ENCODE peak calls at places on chromosomes 6 and 20, in six cellular contexts. Y is body of pancreas; A is effector memory CD4-positive, alpha-beta T cell; L is DND-41; P is heart right ventricle; X is right lobe of liver. I is an unnamed sample.

GRCh38 chr6:44247338-44248302 is 719 bp downstream of the HSP90AB1 start:
- DNase-seq in Y (peak; percentile 87), A (peak; percentile 80), L (peak; percentile 77), P (peak; percentile 82), X (peak; percentile 83), I (peak; percentile 86)

GRCh38 chr6:168102093-168102985 is 23.3 kb upstream of the FRMD1 start:
- DNase-seq in Y (peak; percentile 77), A (no peak), L (no peak), P (no peak), X (peak; percentile 33), I (no peak)

GRCh38 chr6:220312-220711 is 72.0 kb upstream of the DUSP22 start:
- DNase-seq in Y (no peak), A (no peak), L (no peak), P (no peak), X (no peak), I (no peak)

GRCh38 chr20:62791301-62792181 is 4.7 kb upstream of the MRGBP start:
- DNase-seq in Y (peak; percentile 81), A (peak; percentile 54), L (peak; percentile 87), P (peak; percentile 84), X (peak; percentile 80), I (peak; percentile 55)

GRCh38 chr6:18022398-18023231 is 35.2 kb upstream of the KIF13A start:
- DNase-seq in Y (no peak), A (no peak), L (no peak), P (no peak), X (no peak), I (no peak)

GRCh38 chr6:109050012-109050411 is 44.6 kb downstream of the SESN1 start:
- DNase-seq in Y (no peak), A (no peak), L (no peak), P (no peak), X (no peak), I (no peak)

GRCh38 chr6:113120577-113121285 is 736.4 kb upstream of the MARCKS start:
- DNase-seq in Y (no peak), A (no peak), L (no peak), P (no peak), X (no peak), I (no peak)

GRCh38 chr6:10686901-10687300 is 7.5 kb downstream of the C6orf52 start:
- DNase-seq in Y (no peak), A (no peak), L (no peak), P (no peak), X (no peak), I (no peak)

GRCh38 chr6:37024665-37025337 is 19.3 kb downstream of the FGD2 start:
- DNase-seq in Y (peak; percentile 90), A (no peak), L (peak; percentile 70), P (no peak), X (no peak), I (no peak)

GRCh38 chr6:11218827-11219826 is 13.3 kb downstream of the NEDD9 start:
- DNase-seq in Y (peak; percentile 44), A (no peak), L (no peak), P (peak; percentile 90), X (no peak), I (no peak)

GRCh38 chr6:163946437-163946836 is 531.9 kb downstream of the QKI start:
- DNase-seq in Y (no peak), A (no peak), L (no peak), P (no peak), X (no peak), I (no peak)

GRCh38 chr6:128471907-128472306 is 48.5 kb downstream of the PTPRK start:
- DNase-seq in Y (no peak), A (no peak), L (no peak), P (no peak), X (no peak), I (no peak)

GRCh38 chr6:35737413-35738211 is 780 bp downstream of the ARMC12 start:
- DNase-seq in Y (no peak), A (no peak), L (no peak), P (no peak), X (no peak), I (no peak)

GRCh38 chr20:56865055-56865454 is 235.9 kb downstream of the TFAP2C start:
- DNase-seq in Y (no peak), A (no peak), L (no peak), P (no peak), X (no peak), I (no peak)

GRCh38 chr20:58843128-58843556 is 7.6 kb downstream of the GNAS-AS1 start:
- DNase-seq in Y (no peak), A (no peak), L (no peak), P (no peak), X (no peak), I (no peak)

GRCh38 chr6:20751293-20751946 is 217.2 kb downstream of the CDKAL1 start:
- DNase-seq in Y (no peak), A (no peak), L (no peak), P (no peak), X (no peak), I (no peak)

GRCh38 chr6:157283900-157284737 is 39.2 kb downstream of the TMEM242 start:
- DNase-seq in Y (no peak), A (no peak), L (no peak), P (no peak), X (no peak), I (no peak)

GRCh38 chr6:147048930-147049329 is 155.3 kb upstream of the STXBP5 start:
- DNase-seq in Y (no peak), A (no peak), L (no peak), P (no peak), X (no peak), I (no peak)

GRCh38 chr20:12152996-12153395 is 235.3 kb downstream of the BTBD3 start:
- DNase-seq in Y (no peak), A (no peak), L (no peak), P (no peak), X (no peak), I (no peak)

GRCh38 chr6:5998741-5999687 is 7.7 kb downstream of the NRN1 start:
- DNase-seq in Y (no peak), A (no peak), L (no peak), P (peak; percentile 62), X (no peak), I (no peak)

GRCh38 chr6:26569433-26569764 is 27.4 kb upstream of the ABT1 start:
- DNase-seq in Y (no peak), A (no peak), L (no peak), P (no peak), X (no peak), I (no peak)
- H3K27ac ChIP-seq in Y (no peak overlapping the region), A (no peak overlapping the region), L (no peak overlapping the region), P (no peak overlapping the region), X (no peak overlapping the region), I (peak overlapping the region; percentile 64)

GRCh38 chr6:32977272-32977952 is 9.0 kb downstream of the BRD2 start:
- DNase-seq in Y (no peak), A (no peak), L (no peak), P (no peak), X (no peak), I (no peak)

GRCh38 chr6:32975886-32976285 is 7.5 kb downstream of the BRD2 start:
- DNase-seq in Y (no peak), A (no peak), L (no peak), P (no peak), X (no peak), I (no peak)

GRCh38 chr6:32974541-32975308 is 6.3 kb downstream of the BRD2 start:
- DNase-seq in Y (no peak), A (no peak), L (no peak), P (no peak), X (no peak), I (no peak)

GRCh38 chr6:32977953-32978324 is 9.5 kb downstream of the BRD2 start:
- DNase-seq in Y (no peak), A (no peak), L (no peak), P (no peak), X (no peak), I (no peak)

DNA sequence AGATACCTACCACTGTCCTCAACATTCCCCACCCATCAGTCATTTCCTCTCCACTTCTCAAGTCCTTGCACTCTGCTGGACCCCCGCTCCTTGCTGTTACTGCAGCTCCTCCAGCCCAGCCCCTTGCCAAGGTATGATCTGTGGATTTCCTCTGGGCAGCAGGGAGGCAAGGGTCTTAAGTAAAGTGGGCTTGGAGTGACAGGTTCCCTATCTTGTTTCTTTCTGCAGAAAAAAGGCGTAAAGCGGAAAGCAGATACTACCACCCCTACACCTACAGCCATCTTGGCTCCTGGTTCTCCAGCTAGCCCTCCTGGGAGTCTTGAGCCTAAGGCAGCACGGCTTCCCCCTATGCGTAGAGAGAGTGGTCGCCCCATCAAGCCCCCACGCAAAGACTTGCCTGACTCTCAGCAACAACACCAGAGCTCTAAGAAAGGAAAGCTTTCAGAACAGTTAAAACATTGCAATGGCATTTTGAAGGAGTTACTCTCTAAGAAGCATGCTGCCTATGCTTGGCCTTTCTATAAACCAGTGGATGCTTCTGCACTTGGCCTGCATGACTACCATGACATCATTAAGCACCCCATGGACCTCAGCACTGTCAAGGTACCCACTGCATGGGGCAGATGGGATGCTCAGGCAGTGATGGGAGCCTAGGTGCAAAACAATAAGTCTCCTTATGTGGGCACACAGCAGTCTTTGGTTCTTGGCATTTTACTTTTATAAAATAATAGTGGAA is 8.1 kb downstream of the BRD2 start:
- DNase-seq in Y (no peak), A (no peak), L (no peak), P (no peak), X (no peak), I (no peak)
- H3K36me3 ChIP-seq in Y (peaks cover 56% of the 10 kb centered on the region), A (peaks cover 82% of the 10 kb centered on the region), L (peaks cover 94% of the 10 kb centered on the region), P (peaks cover 90% of the 10 kb centered on the region), X (peaks cover 78% of the 10 kb centered on the region), I (peaks cover 74% of the 10 kb centered on the region)

DNA sequence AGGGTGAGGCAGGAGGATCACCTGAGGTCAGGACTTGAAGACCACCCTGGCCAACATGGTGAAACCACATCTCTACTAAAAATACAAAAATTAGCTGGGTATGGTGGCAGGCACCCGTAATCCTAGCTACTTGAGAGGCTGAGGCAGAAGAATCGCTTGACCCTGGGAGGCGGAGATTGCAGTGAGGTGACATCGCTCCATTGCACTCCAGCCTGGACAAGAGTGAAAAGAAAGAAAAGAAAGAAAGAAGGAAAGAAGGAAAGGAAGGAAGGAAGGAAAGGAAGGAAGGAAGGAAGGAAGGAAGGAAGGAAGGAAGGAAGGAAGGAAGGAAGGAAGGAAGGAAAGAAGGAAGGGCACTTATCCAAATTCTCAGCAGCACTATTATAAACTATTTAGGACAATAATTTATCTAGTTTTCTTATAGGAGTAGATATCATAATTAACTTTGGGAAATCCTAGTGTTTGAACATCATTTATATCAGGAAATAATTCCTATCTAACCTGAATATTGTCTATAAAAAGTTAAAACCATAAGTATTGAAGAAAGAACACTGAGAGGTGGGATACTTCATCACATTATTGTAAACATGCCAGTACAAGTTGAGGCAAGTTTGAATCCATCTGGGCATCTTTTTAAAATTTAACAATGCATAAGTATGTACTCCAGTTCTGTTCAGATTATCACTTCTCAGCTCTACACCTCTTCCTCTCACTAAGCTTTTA is 305.5 kb downstream of the SLC35F1 start:
- DNase-seq in Y (no peak), A (no peak), L (no peak), P (no peak), X (no peak), I (no peak)
- H3K27ac ChIP-seq in Y (no peak overlapping the region), A (no peak overlapping the region), L (no peak overlapping the region), P (no peak overlapping the region), X (no peak overlapping the region), I (no peak overlapping the region)

GRCh38 chr20:24718696-24719095 is 230.4 kb upstream of the CST7 start:
- DNase-seq in Y (no peak), A (no peak), L (peak; percentile 4), P (no peak), X (no peak), I (no peak)

GRCh38 chr20:24721891-24722530 is 227.1 kb upstream of the CST7 start:
- DNase-seq in Y (no peak), A (no peak), L (no peak), P (no peak), X (no peak), I (no peak)

GRCh38 chr20:24722586-24722985 is 226.5 kb upstream of the CST7 start:
- DNase-seq in Y (no peak), A (no peak), L (no peak), P (no peak), X (no peak), I (no peak)

GRCh38 chr20:24718277-24718676 is 230.8 kb upstream of the CST7 start:
- DNase-seq in Y (no peak), A (no peak), L (no peak), P (no peak), X (no peak), I (no peak)

GRCh38 chr20:24720957-24721356 is 228.1 kb upstream of the CST7 start:
- DNase-seq in Y (no peak), A (no peak), L (no peak), P (no peak), X (no peak), I (no peak)
- H3K36me3 ChIP-seq in Y (no peaks in the 10 kb centered on the region), A (no peaks in the 10 kb centered on the region), L (no peaks in the 10 kb centered on the region), P (no peaks in the 10 kb centered on the region), X (no peaks in the 10 kb centered on the region), I (no peaks in the 10 kb centered on the region)